ENCODE peak calls at places on chromosomes 5 and 9, in eight cellular contexts. G is HTR-8/SVneo; H is naive thymus-derived CD8-positive, alpha-beta T cell; V is ureter; U is ELR; Q is kidney tubule cell; F is T-helper 1 cell; T is GM10248. J is an unnamed sample.

GRCh38 chr9:133429641-133430161 is 7.5 kb downstream of the ADAMTS13 start:
- DNase-seq in G (peak), H (no peak), V (no peak), U (peak), Q (no peak), F (no peak), T (peak), J (no peak)

GRCh38 chr9:18799420-18799819 is 233.6 kb downstream of the SAXO1 start:
- DNase-seq in G (no peak), H (no peak), V (no peak), U (peak), Q (no peak), F (no peak), T (no peak), J (no peak)

GRCh38 chr5:91269198-91269597 is 113.9 kb downstream of the ARRDC3 start:
- DNase-seq in G (no peak), H (no peak), V (no peak), U (no peak), Q (no peak), F (peak), T (no peak), J (no peak)

GRCh38 chr9:124562328-124562727 is 55.1 kb upstream of the NR5A1 start:
- DNase-seq in G (no peak), H (no peak), V (no peak), U (no peak), Q (no peak), F (no peak), T (no peak), J (no peak)

GRCh38 chr5:1344975-1345838 is at the start of gene CLPTM1L:
- DNase-seq in G (peak), H (peak), V (peak), U (peak), Q (peak), F (peak), T (peak), J (peak)

GRCh38 chr5:40240111-40240510 is 439.6 kb upstream of the PTGER4 start:
- DNase-seq in G (no peak), H (no peak), V (no peak), U (peak), Q (peak), F (peak), T (no peak), J (no peak)

GRCh38 chr9:71145179-71145578 is 23.8 kb upstream of the TRPM3 start:
- DNase-seq in G (no peak), H (no peak), V (no peak), U (no peak), Q (no peak), F (no peak), T (no peak), J (no peak)

GRCh38 chr9:125142560-125143376 is 560 bp downstream of the SCAI start:
- DNase-seq in G (peak), H (no peak), V (no peak), U (no peak), Q (no peak), F (peak), T (no peak), J (no peak)

GRCh38 chr5:62649476-62650113 is 71.0 kb downstream of the LRRC70 start:
- DNase-seq in G (no peak), H (no peak), V (no peak), U (no peak), Q (peak), F (no peak), T (no peak), J (no peak)

GRCh38 chr5:151684690-151685361 is 1.9 kb downstream of the SPARC start:
- DNase-seq in G (peak), H (no peak), V (peak), U (peak), Q (peak), F (no peak), T (no peak), J (no peak)

GRCh38 chr5:149452007-149452664 is 73.0 kb upstream of the IL17B start:
- DNase-seq in G (no peak), H (no peak), V (peak), U (peak), Q (peak), F (no peak), T (no peak), J (no peak)

GRCh38 chr5:178074266-178074952 is 38.9 kb upstream of the N4BP3 start:
- DNase-seq in G (peak), H (no peak), V (no peak), U (peak), Q (no peak), F (no peak), T (no peak), J (no peak)

GRCh38 chr9:19127881-19128719 is 808 bp upstream of the PLIN2 start:
- DNase-seq in G (no peak), H (no peak), V (no peak), U (peak), Q (peak), F (peak), T (no peak), J (peak)

GRCh38 chr5:1930880-1931589 is 48.3 kb upstream of the IRX4 start:
- DNase-seq in G (no peak), H (no peak), V (no peak), U (no peak), Q (peak), F (no peak), T (no peak), J (no peak)

GRCh38 chr9:127746959-127747569 is 12.0 kb upstream of the TOR2A start:
- DNase-seq in G (no peak), H (peak), V (no peak), U (no peak), Q (no peak), F (no peak), T (no peak), J (peak)

GRCh38 chr9:84212224-84212623 is 128.3 kb downstream of the SLC28A3 start:
- DNase-seq in G (no peak), H (no peak), V (no peak), U (no peak), Q (no peak), F (no peak), T (no peak), J (no peak)

GRCh38 chr9:134360897-134361296 is 34.6 kb downstream of the RXRA start:
- DNase-seq in G (no peak), H (no peak), V (peak), U (peak), Q (no peak), F (no peak), T (no peak), J (no peak)

GRCh38 chr9:98010450-98010849 is 27.3 kb downstream of the ANP32B start:
- DNase-seq in G (no peak), H (no peak), V (no peak), U (peak), Q (peak), F (no peak), T (peak), J (no peak)

GRCh38 chr5:86115164-86115563 is 502.6 kb upstream of the COX7C start:
- DNase-seq in G (no peak), H (no peak), V (no peak), U (no peak), Q (no peak), F (no peak), T (no peak), J (no peak)

GRCh38 chr9:87792831-87793288 is 66.9 kb downstream of the CTSL start:
- DNase-seq in G (peak), H (no peak), V (peak), U (peak), Q (peak), F (peak), T (peak), J (no peak)

GRCh38 chr5:45639038-45639437 is 57.1 kb downstream of the HCN1 start:
- DNase-seq in G (peak), H (no peak), V (no peak), U (peak), Q (peak), F (no peak), T (no peak), J (no peak)

GRCh38 chr9:134204991-134205578 is 40.7 kb upstream of the RNU6ATAC start:
- DNase-seq in G (no peak), H (no peak), V (no peak), U (no peak), Q (no peak), F (no peak), T (no peak), J (no peak)

GRCh38 chr9:11931109-11931508 is 762.1 kb upstream of the TYRP1 start:
- DNase-seq in G (no peak), H (no peak), V (no peak), U (no peak), Q (no peak), F (no peak), T (no peak), J (no peak)

GRCh38 chr9:74444389-74444788 is 52.7 kb upstream of the RORB start:
- DNase-seq in G (no peak), H (no peak), V (no peak), U (no peak), Q (no peak), F (no peak), T (no peak), J (no peak)

GRCh38 chr5:1847056-1847455 is 35.7 kb downstream of the IRX4 start:
- DNase-seq in G (no peak), H (no peak), V (no peak), U (no peak), Q (no peak), F (no peak), T (no peak), J (no peak)

J was measured in CD4-positive, alpha-beta T cell.